ENCODE peak calls at places on chromosomes 5 and 9, in four cellular contexts. One of them, this sample, is unnamed.

GRCh38 chr9:138071292-138071691 is 193.7 kb downstream of the CACNA1B start:
- DNase-seq in AG09309: no peak
- DNase-seq in A549: no peak
- DNase-seq in tibial artery: no peak
- DNase-seq in this sample: no peak

GRCh38 chr5:93349613-93350012 is 231.4 kb downstream of the NR2F1-AS1 start:
- DNase-seq in AG09309: peak
- DNase-seq in A549: no peak
- DNase-seq in tibial artery: no peak
- DNase-seq in this sample: no peak

GRCh38 chr5:39400711-39401385 is 23.9 kb downstream of the DAB2 start:
- DNase-seq in AG09309: no peak
- DNase-seq in A549: no peak
- DNase-seq in tibial artery: no peak
- DNase-seq in this sample: no peak

GRCh38 chr5:55308254-55308836 is 556 bp downstream of the MTREX start:
- DNase-seq in AG09309: no peak
- DNase-seq in A549: peak
- DNase-seq in tibial artery: no peak
- DNase-seq in this sample: no peak

GRCh38 chr5:140337880-140338279 is 8.5 kb downstream of the HBEGF start:
- DNase-seq in AG09309: no peak
- DNase-seq in A549: no peak
- DNase-seq in tibial artery: no peak
- DNase-seq in this sample: no peak

GRCh38 chr5:131462479-131462878 is 172.6 kb downstream of the RAPGEF6 start:
- DNase-seq in AG09309: no peak
- DNase-seq in A549: no peak
- DNase-seq in tibial artery: no peak
- DNase-seq in this sample: no peak

GRCh38 chr5:1525624-1525985 is 1.8 kb upstream of the LPCAT1 start:
- DNase-seq in AG09309: no peak
- DNase-seq in A549: no peak
- DNase-seq in tibial artery: no peak
- DNase-seq in this sample: no peak

GRCh38 chr5:114450516-114450909 is 88.6 kb downstream of the KCNN2 start:
- DNase-seq in AG09309: no peak
- DNase-seq in A549: peak
- DNase-seq in tibial artery: no peak
- DNase-seq in this sample: no peak

GRCh38 chr5:144377207-144377606 is 206.5 kb downstream of the KCTD16 start:
- DNase-seq in AG09309: no peak
- DNase-seq in A549: no peak
- DNase-seq in tibial artery: no peak
- DNase-seq in this sample: peak

DNA sequence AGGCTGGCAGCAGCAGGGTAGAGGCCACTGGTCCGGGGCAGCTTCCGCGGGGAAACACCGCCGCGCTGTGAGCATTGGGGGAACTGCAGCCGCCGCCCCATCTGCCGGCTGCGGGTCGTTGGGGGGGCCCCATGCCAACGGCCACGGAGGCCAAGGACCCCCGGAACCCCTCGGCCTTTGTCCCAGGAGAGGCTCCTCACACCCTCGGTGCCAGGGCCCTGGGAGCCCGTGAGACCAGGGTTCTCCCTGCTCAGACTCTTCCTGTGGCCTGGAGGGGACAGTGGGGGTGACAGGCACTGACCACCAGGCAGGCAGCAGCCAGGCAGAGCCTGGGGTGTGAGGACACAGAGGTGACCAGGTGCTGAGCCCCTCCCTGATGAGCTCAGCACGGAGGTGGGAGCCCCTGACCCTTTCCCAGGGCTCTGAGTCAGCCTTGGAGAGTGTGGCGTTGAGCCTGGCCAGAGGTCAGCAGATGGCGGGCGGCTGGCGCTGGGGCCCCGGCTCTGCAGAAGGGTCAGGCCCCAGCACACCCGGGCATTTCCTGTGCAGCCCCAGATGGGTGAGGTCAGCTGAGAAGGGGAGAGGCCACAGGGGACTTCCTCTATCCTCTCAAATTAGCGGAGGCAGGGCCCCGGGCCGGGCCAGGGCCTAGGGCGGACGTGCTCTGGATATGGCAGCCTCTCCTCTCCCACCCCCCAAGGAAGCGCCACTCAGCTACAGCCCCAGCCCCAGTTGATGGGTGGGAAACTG is 17.9 kb upstream of the EGFL7 start:
- DNase-seq in AG09309: no peak
- DNase-seq in A549: peak
- DNase-seq in tibial artery: peak
- DNase-seq in this sample: no peak
- H3K4me3 ChIP-seq in AG09309: no peak
- H3K4me3 ChIP-seq in A549: peak
- H3K4me3 ChIP-seq in tibial artery: peak
- H3K4me3 ChIP-seq in this sample: no peak

GRCh38 chr9:101388507-101388993 is 3.7 kb upstream of the BAAT start:
- DNase-seq in AG09309: no peak
- DNase-seq in A549: no peak
- DNase-seq in tibial artery: no peak
- DNase-seq in this sample: peak
- TF ChIP-seq CTCF in AG09309: peak
- TF ChIP-seq CTCF in A549: peak
- TF ChIP-seq CTCF in tibial artery: no peak
- TF ChIP-seq CTCF in this sample: peak

GRCh38 chr9:131651599-131651998 is 88.3 kb downstream of the RAPGEF1 start:
- DNase-seq in AG09309: no peak
- DNase-seq in A549: no peak
- DNase-seq in tibial artery: no peak
- DNase-seq in this sample: no peak
- H3K4me3 ChIP-seq in AG09309: no peak
- H3K4me3 ChIP-seq in A549: no peak
- H3K4me3 ChIP-seq in tibial artery: no peak
- H3K4me3 ChIP-seq in this sample: no peak

GRCh38 chr9:134653259-134654009 is 11.8 kb downstream of the COL5A1 start:
- DNase-seq in AG09309: no peak
- DNase-seq in A549: no peak
- DNase-seq in tibial artery: peak
- DNase-seq in this sample: no peak

GRCh38 chr9:134655101-134655500 is 13.5 kb downstream of the COL5A1 start:
- DNase-seq in AG09309: no peak
- DNase-seq in A549: no peak
- DNase-seq in tibial artery: peak
- DNase-seq in this sample: no peak

GRCh38 chr9:134657666-134658377 is 16.2 kb downstream of the COL5A1 start:
- DNase-seq in AG09309: no peak
- DNase-seq in A549: no peak
- DNase-seq in tibial artery: peak
- DNase-seq in this sample: no peak

GRCh38 chr9:134656334-134657034 is 14.9 kb downstream of the COL5A1 start:
- DNase-seq in AG09309: no peak
- DNase-seq in A549: no peak
- DNase-seq in tibial artery: no peak
- DNase-seq in this sample: no peak

GRCh38 chr9:134655591-134656333 is 14.2 kb downstream of the COL5A1 start:
- DNase-seq in AG09309: no peak
- DNase-seq in A549: no peak
- DNase-seq in tibial artery: peak
- DNase-seq in this sample: no peak
- TF ChIP-seq CTCF in AG09309: no peak
- TF ChIP-seq CTCF in A549: peak
- TF ChIP-seq CTCF in tibial artery: no peak
- TF ChIP-seq CTCF in this sample: no peak

DNA sequence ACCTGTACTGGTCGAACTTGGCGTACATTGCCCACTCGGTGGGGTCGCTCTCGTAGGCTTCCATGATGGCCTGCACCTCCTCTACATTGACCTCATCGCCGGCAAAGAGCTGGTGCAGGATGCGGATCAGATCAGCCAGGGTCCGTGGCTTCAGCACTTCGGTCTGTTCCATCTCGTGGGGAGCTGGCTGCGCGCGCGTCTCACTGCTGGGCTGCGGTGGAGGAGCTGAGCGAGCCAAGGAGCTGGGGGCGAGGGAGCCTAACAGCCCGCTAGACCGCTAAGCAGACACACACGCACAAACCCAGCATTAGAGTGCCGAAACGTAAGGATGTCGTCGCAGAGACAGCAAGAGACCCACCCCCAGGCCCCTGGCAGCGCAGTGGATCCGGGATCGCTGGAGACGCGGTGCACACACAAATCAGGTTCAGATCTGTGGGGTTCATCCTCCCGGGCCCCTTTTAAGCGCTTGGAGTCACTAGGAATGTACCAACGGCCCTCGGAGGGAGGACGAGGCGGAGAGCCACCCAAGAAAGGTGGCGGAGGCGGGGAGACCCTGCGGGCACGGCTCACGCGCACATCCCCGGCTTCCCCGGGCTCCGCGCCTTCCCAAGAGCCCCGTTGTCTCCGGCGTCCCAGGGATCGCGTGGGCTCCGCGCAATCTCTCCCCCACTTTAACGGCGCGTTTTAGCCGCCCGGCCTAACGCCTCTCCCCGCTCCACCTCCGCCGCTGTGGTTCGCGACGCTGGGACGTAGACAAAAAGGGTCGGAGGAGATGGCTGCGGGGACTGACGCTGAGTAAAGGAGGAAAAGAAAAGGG is at the start of gene CDO1:
- DNase-seq in AG09309: no peak
- DNase-seq in A549: no peak
- DNase-seq in tibial artery: peak
- DNase-seq in this sample: no peak
- H3K4me3 ChIP-seq in AG09309: peak
- H3K4me3 ChIP-seq in A549: no peak
- H3K4me3 ChIP-seq in tibial artery: peak
- H3K4me3 ChIP-seq in this sample: no peak

GRCh38 chr5:150496534-150496933 is 11.4 kb upstream of the NDST1 start:
- DNase-seq in AG09309: no peak
- DNase-seq in A549: no peak
- DNase-seq in tibial artery: no peak
- DNase-seq in this sample: no peak

GRCh38 chr5:150497989-150498317 is 10.0 kb upstream of the NDST1 start:
- DNase-seq in AG09309: no peak
- DNase-seq in A549: no peak
- DNase-seq in tibial artery: no peak
- DNase-seq in this sample: no peak

GRCh38 chr5:150496098-150496497 is 11.8 kb upstream of the NDST1 start:
- DNase-seq in AG09309: no peak
- DNase-seq in A549: no peak
- DNase-seq in tibial artery: no peak
- DNase-seq in this sample: no peak

GRCh38 chr5:150498501-150498900 is 9.4 kb upstream of the NDST1 start:
- DNase-seq in AG09309: no peak
- DNase-seq in A549: no peak
- DNase-seq in tibial artery: no peak
- DNase-seq in this sample: no peak

GRCh38 chr5:150497274-150497988 is 10.5 kb upstream of the NDST1 start:
- DNase-seq in AG09309: no peak
- DNase-seq in A549: peak
- DNase-seq in tibial artery: peak
- DNase-seq in this sample: no peak
- TF ChIP-seq CTCF in AG09309: no peak
- TF ChIP-seq CTCF in A549: no peak
- TF ChIP-seq CTCF in tibial artery: no peak
- TF ChIP-seq CTCF in this sample: no peak

GRCh38 chr9:129353697-129354336 is 175.8 kb upstream of the IER5L start:
- DNase-seq in AG09309: no peak
- DNase-seq in A549: no peak
- DNase-seq in tibial artery: no peak
- DNase-seq in this sample: no peak

GRCh38 chr9:129352157-129352870 is 174.3 kb upstream of the IER5L start:
- DNase-seq in AG09309: no peak
- DNase-seq in A549: no peak
- DNase-seq in tibial artery: no peak
- DNase-seq in this sample: no peak

GRCh38 chr9:129356871-129357772 is 179.1 kb upstream of the IER5L start:
- DNase-seq in AG09309: no peak
- DNase-seq in A549: no peak
- DNase-seq in tibial artery: no peak
- DNase-seq in this sample: no peak

GRCh38 chr9:129355641-129356040 is 177.6 kb upstream of the IER5L start:
- DNase-seq in AG09309: no peak
- DNase-seq in A549: no peak
- DNase-seq in tibial artery: no peak
- DNase-seq in this sample: no peak

DNA sequence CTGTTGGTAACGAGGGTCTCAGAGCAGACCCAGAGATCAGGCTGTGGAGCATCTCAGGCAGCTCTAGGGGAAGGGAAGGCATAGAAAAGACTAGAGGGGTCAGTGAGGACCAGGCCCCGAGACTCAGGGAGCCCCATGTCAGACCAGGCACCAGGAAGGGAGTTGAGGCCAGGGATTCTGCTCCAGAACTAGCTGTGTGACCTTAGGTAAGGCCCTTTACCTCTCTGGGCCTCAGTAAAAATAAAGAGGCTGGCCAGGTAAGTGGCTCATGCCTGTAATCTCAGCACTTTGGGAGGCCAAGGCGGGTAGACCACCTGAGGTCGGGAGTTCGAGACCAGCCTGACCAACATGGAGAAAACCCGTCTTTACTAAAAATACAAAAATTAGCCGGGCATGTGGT is 176.4 kb upstream of the IER5L start:
- DNase-seq in AG09309: no peak
- DNase-seq in A549: no peak
- DNase-seq in tibial artery: no peak
- DNase-seq in this sample: no peak
- H3K4me3 ChIP-seq in AG09309: no peak
- H3K4me3 ChIP-seq in A549: no peak
- H3K4me3 ChIP-seq in tibial artery: no peak
- H3K4me3 ChIP-seq in this sample: no peak

This sample was measured in LNCaP clone FGC.